ENCODE peak calls at places on chromosome 16, in nine cellular contexts. O, P, M, A, R, T, D, J and W are unnamed samples.

GRCh38 chr16:11312718-11313492 is 31.8 kb upstream of the PRM1 start:
- DNase-seq in O (no peak), P (no peak), M (peak), A (no peak), R (no peak), T (peak), D (no peak), J (peak), W (no peak)

GRCh38 chr16:46789499-46790414 is 41.2 kb downstream of the C16orf87 start:
- DNase-seq in O (peak), P (peak), M (no peak), A (peak), R (no peak), T (peak), D (peak), J (peak), W (peak)

GRCh38 chr16:81647527-81647926 is 131.6 kb upstream of the PLCG2 start:
- DNase-seq in O (no peak), P (no peak), M (peak), A (no peak), R (no peak), T (no peak), D (no peak), J (peak), W (no peak)

GRCh38 chr16:4244254-4244812 is 2.5 kb upstream of the SRL start:
- DNase-seq in O (no peak), P (no peak), M (no peak), A (no peak), R (no peak), T (no peak), D (no peak), J (no peak), W (peak)

GRCh38 chr16:75011634-75012307 is 12.9 kb downstream of the ZNRF1 start:
- DNase-seq in O (no peak), P (no peak), M (peak), A (peak), R (no peak), T (no peak), D (peak), J (peak), W (peak)

GRCh38 chr16:2692948-2693651 is 10.8 kb downstream of the KCTD5 start:
- DNase-seq in O (no peak), P (peak), M (peak), A (no peak), R (no peak), T (peak), D (no peak), J (peak), W (peak)

GRCh38 chr16:54459509-54460235 is 173.1 kb upstream of the IRX3 start:
- DNase-seq in O (no peak), P (no peak), M (no peak), A (no peak), R (no peak), T (no peak), D (no peak), J (peak), W (no peak)

GRCh38 chr16:61460020-61460419 is 576.2 kb downstream of the CDH8 start:
- DNase-seq in O (no peak), P (no peak), M (no peak), A (no peak), R (no peak), T (no peak), D (no peak), J (no peak), W (no peak)

GRCh38 chr16:50068550-50068949 is 2.8 kb downstream of the HEATR3 start:
- DNase-seq in O (no peak), P (no peak), M (no peak), A (no peak), R (no peak), T (no peak), D (no peak), J (peak), W (no peak)

GRCh38 chr16:46972429-46972970 is 974 bp downstream of the DNAJA2 start:
- DNase-seq in O (peak), P (no peak), M (peak), A (no peak), R (no peak), T (no peak), D (no peak), J (peak), W (no peak)

GRCh38 chr16:86984975-86985655 is 332.1 kb downstream of the C16orf95 start:
- DNase-seq in O (no peak), P (no peak), M (no peak), A (no peak), R (no peak), T (no peak), D (no peak), J (no peak), W (no peak)